ENCODE peak calls at places on chromosome 20, in five cellular contexts. A, Q, H, I and D are unnamed samples.

GRCh38 chr20:1702288-1702687 is 44.7 kb upstream of the SIRPG start:
- DNase-seq in A (no peak), Q (no peak), H (no peak), I (peak; percentile 38), D (no peak)

GRCh38 chr20:47380481-47380880 is 24.0 kb upstream of the ZMYND8 start:
- DNase-seq in A (no peak), Q (no peak), H (no peak), I (no peak), D (no peak)

GRCh38 chr20:53750827-53751393 is 157.3 kb upstream of the ZNF217 start:
- DNase-seq in A (peak; percentile 20), Q (peak; percentile 12), H (peak; percentile 4), I (peak; percentile 84), D (no peak)

GRCh38 chr20:18650224-18650623 is 62.4 kb downstream of the DTD1 start:
- DNase-seq in A (no peak), Q (no peak), H (no peak), I (no peak), D (no peak)

GRCh38 chr20:17972121-17972520 is 3.3 kb downstream of the MGME1 start:
- DNase-seq in A (no peak), Q (no peak), H (no peak), I (no peak), D (no peak)

GRCh38 chr20:41003143-41003932 is 25.3 kb upstream of the TOP1 start:
- DNase-seq in A (peak; percentile 99), Q (peak; percentile 19), H (peak; percentile 42), I (peak; percentile 68), D (peak; percentile 64)

GRCh38 chr20:22861231-22861980 is 173.7 kb upstream of the SSTR4 start:
- DNase-seq in A (peak; percentile 33), Q (no peak), H (no peak), I (no peak), D (no peak)

GRCh38 chr20:35307666-35308653 is 15.7 kb upstream of the FAM83C start:
- DNase-seq in A (peak; percentile 95), Q (no peak), H (no peak), I (no peak), D (no peak)

GRCh38 chr20:5434116-5434515 is 117.4 kb upstream of the PROKR2 start:
- DNase-seq in A (no peak), Q (no peak), H (no peak), I (no peak), D (no peak)

GRCh38 chr20:53899351-53900167 is 170.8 kb downstream of the BCAS1 start:
- DNase-seq in A (peak; percentile 93), Q (peak; percentile 63), H (peak; percentile 48), I (no peak), D (peak; percentile 61)

GRCh38 chr20:24738058-24738775 is 210.9 kb upstream of the CST7 start:
- DNase-seq in A (no peak), Q (no peak), H (no peak), I (no peak), D (no peak)

GRCh38 chr20:51094221-51094620 is 71.3 kb upstream of the KCNG1 start:
- DNase-seq in A (no peak), Q (no peak), H (no peak), I (no peak), D (no peak)

GRCh38 chr20:50723672-50724071 is 7.7 kb upstream of the PARD6B start:
- DNase-seq in A (no peak), Q (no peak), H (no peak), I (no peak), D (no peak)

GRCh38 chr20:59004493-59004762 is 2.6 kb downstream of the CTSZ start:
- DNase-seq in A (no peak), Q (peak; percentile 24), H (no peak), I (no peak), D (peak; percentile 40)

GRCh38 chr20:32456869-32457421 is 98.8 kb downstream of the ASXL1 start:
- DNase-seq in A (peak; percentile 60), Q (no peak), H (no peak), I (no peak), D (no peak)

GRCh38 chr20:31570735-31571617 is 34.1 kb upstream of the ID1 start:
- DNase-seq in A (no peak), Q (no peak), H (no peak), I (no peak), D (no peak)

GRCh38 chr20:7248392-7248992 is 481.0 kb downstream of the BMP2 start:
- DNase-seq in A (no peak), Q (no peak), H (no peak), I (no peak), D (no peak)

GRCh38 chr20:23585808-23586734 is 17.8 kb upstream of the CST9L start:
- DNase-seq in A (no peak), Q (no peak), H (no peak), I (no peak), D (no peak)

GRCh38 chr20:41395669-41396664 is 29.3 kb upstream of the EMILIN3 start:
- DNase-seq in A (no peak), Q (no peak), H (no peak), I (no peak), D (no peak)

GRCh38 chr20:36745234-36745926 is 510 bp downstream of the NDRG3 start:
- DNase-seq in A (no peak), Q (no peak), H (no peak), I (no peak), D (peak; percentile 13)

GRCh38 chr20:62296724-62297448 is 5.9 kb upstream of the ADRM1 start:
- DNase-seq in A (no peak), Q (no peak), H (no peak), I (no peak), D (no peak)